ENCODE peak calls at places on chromosome 1, in nine cellular contexts. J, O, F, S, W, G, Q, B and T are unnamed samples.

GRCh38 chr1:54990916-54991315 is 7.8 kb upstream of the BSND start:
- DNase-seq in O (no peak), J (no peak), W (no peak), Q (no peak), F (no peak), B (no peak), G (no peak), S (no peak), T (no peak)

GRCh38 chr1:173475564-173476196 is 1.5 kb upstream of the PRDX6 start:
- DNase-seq in W (no peak), B (peak), G (no peak), J (no peak), Q (peak), F (no peak), O (no peak), S (peak), T (no peak)

GRCh38 chr1:44048816-44049215 is 17.6 kb upstream of the SLC6A9 start:
- DNase-seq in J (no peak), Q (peak), O (no peak), G (no peak), F (no peak), B (peak), W (no peak), S (no peak), T (no peak)

GRCh38 chr1:66271216-66271903 is 262.6 kb upstream of the SGIP1 start:
- DNase-seq in O (peak), B (no peak), F (peak), Q (peak), S (peak), G (peak), J (peak), W (no peak), T (peak)

GRCh38 chr1:8962812-8963669 is 17.4 kb downstream of the CA6 start:
- DNase-seq in S (peak), F (peak), G (no peak), B (peak), Q (peak), J (no peak), W (no peak), O (no peak), T (no peak)

GRCh38 chr1:24635195-24635843 is 7.8 kb upstream of the SRRM1 start:
- DNase-seq in Q (peak), W (no peak), O (no peak), G (no peak), S (peak), J (no peak), B (peak), F (no peak), T (no peak)

GRCh38 chr1:79568411-79568810 is 561.9 kb upstream of the ADGRL4 start:
- DNase-seq in S (peak), W (no peak), Q (peak), G (no peak), B (no peak), F (no peak), J (no peak), O (no peak), T (no peak)

GRCh38 chr1:115069186-115069585 is 20.1 kb downstream of the TSPAN2 start:
- DNase-seq in W (no peak), G (no peak), O (no peak), J (peak), S (no peak), F (no peak), Q (no peak), B (peak), T (peak)

GRCh38 chr1:166915941-166916340 is 39.9 kb upstream of the TADA1 start:
- DNase-seq in G (no peak), J (no peak), O (no peak), W (no peak), S (no peak), B (no peak), F (no peak), Q (no peak), T (no peak)

GRCh38 chr1:22053861-22054770 is 1.6 kb downstream of the CDC42 start:
- DNase-seq in G (no peak), F (no peak), Q (peak), W (peak), O (no peak), B (no peak), J (no peak), S (no peak), T (no peak)

GRCh38 chr1:194860248-194861201 is 1674.1 kb upstream of the B3GALT2 start:
- DNase-seq in G (no peak), O (no peak), B (no peak), W (no peak), F (no peak), S (no peak), J (no peak), Q (no peak), T (no peak)

GRCh38 chr1:60394436-60394835 is 320.9 kb upstream of the C1orf87 start:
- DNase-seq in J (no peak), Q (no peak), F (no peak), O (no peak), S (no peak), W (no peak), G (no peak), B (no peak), T (no peak)

GRCh38 chr1:151729157-151729965 is 8.0 kb downstream of the RIIAD1 start:
- DNase-seq in S (no peak), Q (peak), G (no peak), W (no peak), J (no peak), B (no peak), F (no peak), O (no peak), T (no peak)

GRCh38 chr1:228158151-228158571 is 7.4 kb upstream of the IBA57 start:
- DNase-seq in Q (peak), J (no peak), W (peak), F (no peak), G (no peak), B (no peak), O (no peak), S (no peak), T (no peak)

GRCh38 chr1:14924455-14925325 is 228.9 kb upstream of the TMEM51 start:
- DNase-seq in S (peak), F (peak), W (peak), O (no peak), G (no peak), Q (peak), B (no peak), J (no peak), T (no peak)

GRCh38 chr1:77385551-77385950 is 103.7 kb downstream of the AK5 start:
- DNase-seq in W (no peak), G (no peak), O (no peak), B (no peak), S (no peak), F (no peak), J (no peak), Q (no peak), T (no peak)

GRCh38 chr1:153789478-153790148 is 14.4 kb downstream of the SLC27A3 start:
- DNase-seq in G (no peak), J (peak), O (peak), W (peak), Q (no peak), F (peak), S (peak), B (no peak), T (no peak)

GRCh38 chr1:109628540-109629321 is 9.1 kb downstream of the AMPD2 start:
- DNase-seq in Q (no peak), O (no peak), G (peak), B (peak), J (peak), F (no peak), W (no peak), S (no peak), T (no peak)

GRCh38 chr1:109631513-109632260 is 12.1 kb downstream of the AMPD2 start:
- DNase-seq in O (no peak), W (no peak), Q (no peak), B (peak), F (no peak), S (no peak), G (peak), J (no peak), T (no peak)

GRCh38 chr1:109630881-109631512 is 11.4 kb downstream of the AMPD2 start:
- DNase-seq in B (peak), F (no peak), J (peak), O (no peak), S (no peak), G (peak), Q (no peak), W (no peak), T (no peak)

GRCh38 chr1:109629372-109630030 is 9.9 kb downstream of the AMPD2 start:
- DNase-seq in W (no peak), F (no peak), B (peak), Q (no peak), S (no peak), J (no peak), G (peak), O (no peak), T (no peak)

DNA sequence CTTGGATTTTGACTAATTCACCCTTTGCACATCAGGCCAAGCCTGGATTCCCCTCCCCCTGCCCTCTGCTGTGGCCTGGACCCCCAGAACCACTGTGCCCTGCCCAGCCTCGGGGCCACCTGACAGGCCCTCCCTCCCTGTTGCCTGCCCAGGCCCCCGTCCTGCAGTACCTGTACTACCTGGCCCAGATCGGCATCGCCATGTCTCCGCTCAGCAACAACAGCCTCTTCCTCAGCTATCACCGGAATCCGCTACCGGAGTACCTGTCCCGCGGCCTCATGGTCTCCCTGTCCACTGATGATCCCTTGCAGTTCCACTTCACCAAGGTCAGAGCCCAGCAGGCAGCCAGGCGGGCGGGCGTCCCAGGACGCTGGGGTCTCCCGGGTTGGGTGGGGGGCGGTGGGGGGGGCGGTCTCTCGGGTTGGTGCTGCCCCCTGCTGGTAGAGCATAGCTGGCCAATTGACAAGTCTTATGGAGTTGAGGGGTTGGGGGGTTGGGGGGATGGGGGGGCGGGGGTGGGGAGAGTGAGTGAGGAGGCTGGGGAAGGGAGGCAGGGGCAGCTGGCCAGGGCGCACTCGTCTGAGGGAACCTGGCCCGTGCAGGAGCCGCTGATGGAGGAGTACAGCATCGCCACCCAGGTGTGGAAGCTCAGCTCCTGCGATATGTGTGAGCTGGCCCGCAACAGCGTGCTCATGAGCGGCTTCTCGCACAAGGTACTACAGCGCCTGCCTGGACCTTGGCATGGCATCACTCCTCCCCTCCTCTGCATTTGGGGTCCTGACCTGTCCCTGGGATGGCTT is 10.6 kb downstream of the AMPD2 start:
- DNase-seq in F (no peak), Q (no peak), W (no peak), G (peak), O (no peak), J (peak), B (peak), S (no peak), T (peak)
- TF ChIP-seq CTCF in F (no peak), Q (no peak), W (no peak), G (peak), O (peak), J (peak), B (peak), S (peak), T (peak)

GRCh38 chr1:40383488-40384412 is 10.2 kb downstream of the SMAP2 start:
- DNase-seq in G (no peak), F (no peak), O (no peak), B (no peak), S (no peak), J (no peak), W (no peak), Q (peak), T (no peak)
- H3K4me3 ChIP-seq in G (no peak), F (no peak), O (peak), B (no peak), S (no peak), J (no peak), W (peak), Q (no peak), T (no peak)

DNA sequence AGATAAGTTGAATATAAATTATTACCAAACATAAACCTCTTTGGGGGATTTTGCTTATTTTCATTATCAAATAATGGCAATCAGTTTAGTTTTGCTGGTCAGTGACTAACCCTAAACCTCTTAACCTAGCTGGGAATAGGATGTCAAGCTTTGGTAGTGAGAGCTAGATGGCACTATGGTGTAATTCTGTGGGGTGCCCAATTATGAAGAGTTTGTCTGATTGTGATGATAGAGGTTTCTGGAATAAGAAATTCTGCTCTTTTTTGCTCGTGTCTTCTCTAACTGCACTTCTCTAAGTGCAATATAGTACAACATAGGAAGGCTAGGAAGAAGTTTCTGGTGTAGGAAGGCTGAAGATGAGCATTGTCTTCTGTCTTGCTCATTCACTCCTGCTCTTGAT is 59.8 kb downstream of the XCL1 start:
- DNase-seq in J (no peak), F (no peak), O (no peak), G (no peak), B (no peak), S (peak), Q (no peak), W (no peak), T (no peak)
- TF ChIP-seq CTCF in J (no peak), F (peak), O (no peak), G (no peak), B (no peak), S (peak), Q (no peak), W (no peak), T (peak)

DNA sequence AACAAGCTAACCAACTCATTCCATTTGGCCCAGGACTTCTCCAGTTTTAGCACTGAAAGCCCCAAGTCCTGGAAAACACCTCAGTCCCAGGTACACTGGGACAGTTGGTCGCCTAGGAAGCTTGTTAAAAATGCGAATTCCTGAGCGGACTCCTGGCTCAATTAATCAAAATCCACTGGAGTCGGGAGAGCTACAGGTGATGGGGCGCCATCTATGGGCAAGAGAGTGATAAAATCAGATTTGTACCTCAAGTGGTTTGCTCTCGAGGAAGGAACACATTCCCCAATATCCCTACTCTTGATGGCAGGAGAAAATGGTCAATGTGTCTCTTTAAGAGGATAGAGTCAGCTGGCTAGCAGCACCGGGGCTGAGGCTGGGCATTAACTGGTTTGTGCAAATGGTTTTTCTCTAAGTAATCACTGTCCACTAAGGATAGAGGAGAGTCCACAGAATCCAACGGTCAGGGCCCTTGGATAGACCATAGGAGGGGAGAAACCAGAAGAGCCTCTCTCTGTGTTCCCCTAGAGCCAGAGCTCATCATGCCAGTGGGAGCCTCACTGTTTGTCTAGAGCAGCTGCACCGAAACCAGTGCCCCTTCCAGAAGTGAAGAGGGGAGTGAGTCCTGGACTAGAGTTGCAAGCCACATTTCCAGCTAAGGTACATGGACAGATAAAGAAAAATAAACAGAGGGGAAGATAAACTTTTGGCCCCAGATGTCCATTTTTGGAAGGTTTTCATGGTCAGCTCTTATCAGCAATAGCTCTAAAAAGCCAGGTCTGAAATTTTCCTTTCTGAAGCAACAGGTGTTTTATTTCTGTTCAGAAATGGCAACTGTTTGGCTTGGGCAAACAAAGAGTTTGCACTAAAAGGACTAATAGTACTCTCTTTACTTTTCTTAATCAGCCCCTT is 148.5 kb downstream of the TENT5C start:
- DNase-seq in G (no peak), B (peak), J (peak), F (peak), S (peak), O (no peak), W (no peak), Q (peak), T (peak)
- H3K4me3 ChIP-seq in G (peak), B (no peak), J (no peak), F (peak), S (no peak), O (peak), W (no peak), Q (no peak), T (no peak)